ENCODE peak calls at places on chromosomes 11 and 22, in four cellular contexts. Z is kidney, S is sigmoid colon, K is psoas muscle. Y is an unnamed sample.

GRCh38 chr11:8956860-8957259 is 7.4 kb downstream of the TMEM9B start:
- DNase-seq in Z (no peak), S (no peak), K (no peak), Y (no peak)

GRCh38 chr11:18115360-18116127 is 9.7 kb upstream of the SAAL1 start:
- DNase-seq in Z (no peak), S (peak; percentile 66), K (no peak), Y (peak; percentile 51)

GRCh38 chr11:48024635-48025071 is 44.3 kb downstream of the PTPRJ start:
- DNase-seq in Z (no peak), S (no peak), K (peak; percentile 53), Y (peak; percentile 39)

GRCh38 chr11:84056696-84057095 is 770.5 kb upstream of the CCDC90B start:
- DNase-seq in Z (no peak), S (no peak), K (no peak), Y (no peak)

GRCh38 chr11:60867871-60868681 is 734 bp downstream of the ZP1 start:
- DNase-seq in Z (no peak), S (peak; percentile 19), K (peak; percentile 38), Y (no peak)

GRCh38 chr22:27880778-27881394 is 38.2 kb downstream of the PITPNB start:
- DNase-seq in Z (no peak), S (no peak), K (no peak), Y (peak; percentile 85)

GRCh38 chr22:42743501-42743991 is 22.9 kb upstream of the A4GALT start:
- DNase-seq in Z (peak; percentile 92), S (peak; percentile 95), K (peak; percentile 94), Y (peak; percentile 68)

GRCh38 chr22:28244760-28245159 is 325.7 kb upstream of the PITPNB start:
- DNase-seq in Z (no peak), S (no peak), K (no peak), Y (no peak)

GRCh38 chr11:70090989-70091388 is 12.9 kb downstream of the ANO1 start:
- DNase-seq in Z (no peak), S (peak; percentile 82), K (peak; percentile 82), Y (no peak)

GRCh38 chr11:68003846-68004550 is at the start of gene UNC93B1:
- DNase-seq in Z (peak; percentile 97), S (peak; percentile 94), K (peak; percentile 95), Y (peak; percentile 77)

GRCh38 chr11:68002575-68002942 is 1.3 kb downstream of the UNC93B1 start:
- DNase-seq in Z (peak; percentile 63), S (no peak), K (peak; percentile 55), Y (no peak)

GRCh38 chr11:68002943-68003845 is 703 bp downstream of the UNC93B1 start:
- DNase-seq in Z (peak; percentile 89), S (no peak), K (peak; percentile 61), Y (no peak)

GRCh38 chr11:68006606-68007166 is 2.8 kb upstream of the UNC93B1 start:
- DNase-seq in Z (peak; percentile 53), S (no peak), K (peak; percentile 38), Y (no peak)

DNA sequence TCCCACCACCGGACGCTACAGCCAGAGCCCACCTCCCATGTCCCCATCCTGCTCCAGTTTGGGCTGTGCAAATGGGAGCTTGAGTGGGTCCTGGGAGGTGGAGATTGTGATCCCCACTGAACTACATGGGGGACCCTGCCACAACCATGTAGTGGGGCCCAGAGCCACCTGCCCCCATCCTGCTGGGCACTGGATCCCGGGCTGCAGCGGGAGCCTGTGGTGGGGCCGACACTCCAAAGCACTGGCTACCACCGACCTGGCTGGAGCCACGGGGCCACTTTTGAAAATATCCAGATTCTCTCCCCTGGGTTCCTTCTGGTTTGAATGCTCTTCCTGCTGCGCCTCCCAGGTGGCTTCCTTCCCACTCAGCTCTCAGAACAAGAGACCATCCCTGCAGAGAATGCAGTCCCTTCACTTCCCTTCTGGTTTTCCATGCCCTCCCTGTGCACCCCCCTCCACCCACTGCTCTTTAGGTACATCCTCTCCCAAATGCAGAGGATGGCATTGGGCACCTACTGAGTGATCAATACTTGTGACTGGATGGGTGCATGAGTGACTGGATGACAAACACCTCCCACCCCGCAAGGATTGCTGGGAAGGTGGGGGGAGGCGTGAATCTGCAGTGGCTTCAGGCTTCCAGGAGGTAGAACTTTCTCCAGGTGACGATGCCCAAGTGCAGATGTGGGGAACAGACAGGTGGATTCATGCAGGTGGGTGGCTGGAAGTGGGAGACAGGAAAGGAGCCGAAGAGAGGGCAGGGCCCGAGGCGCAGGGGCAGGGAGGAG is 846 bp upstream of the UNC93B1 start:
- DNase-seq in Z (no peak), S (no peak), K (no peak), Y (no peak)
- H3K4me3 ChIP-seq in Z (peak overlapping the region; percentile 47), S (no peak overlapping the region), K (peak overlapping the region; percentile 68), Y (peak overlapping the region; percentile 48)

GRCh38 chr11:115984228-115984627 is 480.0 kb upstream of the CADM1 start:
- DNase-seq in Z (no peak), S (no peak), K (no peak), Y (no peak)

GRCh38 chr11:115980336-115980735 is 476.1 kb upstream of the CADM1 start:
- DNase-seq in Z (no peak), S (peak; percentile 74), K (no peak), Y (no peak)

GRCh38 chr11:115981814-115982471 is 477.7 kb upstream of the CADM1 start:
- DNase-seq in Z (no peak), S (no peak), K (no peak), Y (no peak)

GRCh38 chr11:115980747-115981475 is 476.7 kb upstream of the CADM1 start:
- DNase-seq in Z (no peak), S (no peak), K (no peak), Y (no peak)

DNA sequence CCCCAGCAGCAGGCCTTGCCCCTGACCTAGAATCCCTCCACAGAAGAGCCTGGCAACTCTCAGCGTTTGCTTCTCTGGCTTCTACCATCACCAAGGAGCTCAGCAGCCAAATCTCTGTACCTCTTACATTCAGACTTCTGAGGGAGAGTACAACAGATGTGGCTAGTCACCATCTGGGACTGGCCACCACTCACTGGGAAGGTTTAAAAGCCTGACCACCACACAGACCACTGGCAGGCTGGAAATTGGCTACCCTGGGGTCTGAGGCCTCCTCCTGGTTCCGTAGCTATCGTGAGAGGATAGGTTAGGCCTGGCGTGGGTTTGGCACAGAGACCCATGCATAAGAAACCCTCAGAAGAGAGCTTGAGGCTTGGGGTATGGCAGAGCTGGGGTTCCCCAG is 478.5 kb upstream of the CADM1 start:
- DNase-seq in Z (no peak), S (no peak), K (peak; percentile 22), Y (no peak)
- H3K4me3 ChIP-seq in Z (no peak overlapping the region), S (no peak overlapping the region), K (no peak overlapping the region), Y (no peak overlapping the region)

GRCh38 chr11:68750988-68751325 is 363 bp downstream of the TESMIN start:
- DNase-seq in Z (peak; percentile 75), S (no peak), K (no peak), Y (no peak)

GRCh38 chr11:68749501-68750196 is 1.7 kb downstream of the TESMIN start:
- DNase-seq in Z (no peak), S (no peak), K (no peak), Y (peak; percentile 32)

GRCh38 chr11:68750197-68750987 is 928 bp downstream of the TESMIN start:
- DNase-seq in Z (peak; percentile 86), S (no peak), K (peak; percentile 57), Y (no peak)

GRCh38 chr11:68748061-68748460 is 3.3 kb downstream of the TESMIN start:
- DNase-seq in Z (no peak), S (no peak), K (no peak), Y (no peak)

DNA sequence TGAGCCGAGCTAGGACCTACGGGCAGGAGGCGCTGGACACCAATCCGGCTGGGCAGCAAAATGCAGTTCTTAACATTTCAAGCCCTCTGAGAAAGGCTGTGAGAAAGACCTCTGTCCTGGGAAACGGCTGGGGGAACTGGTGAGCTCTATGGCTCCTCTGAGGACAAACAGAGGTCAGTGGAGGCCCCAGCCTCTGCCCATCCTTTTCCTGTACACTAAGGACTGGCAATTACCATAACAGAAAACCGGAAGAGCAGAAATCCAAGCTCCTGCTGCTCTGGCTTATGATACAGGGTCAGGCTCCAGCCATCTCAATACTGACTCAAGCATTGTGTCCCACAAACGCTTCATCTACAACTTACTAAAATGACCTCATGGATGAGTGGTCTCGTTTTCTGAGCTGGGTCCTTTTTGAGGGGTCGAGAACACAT is 2.2 kb downstream of the TESMIN start:
- DNase-seq in Z (no peak), S (no peak), K (no peak), Y (peak; percentile 27)
- H3K4me3 ChIP-seq in Z (no peak overlapping the region), S (no peak overlapping the region), K (no peak overlapping the region), Y (no peak overlapping the region)

GRCh38 chr22:49015993-49016908 is 811.4 kb downstream of the BRD1 start:
- DNase-seq in Z (peak; percentile 67), S (peak; percentile 51), K (peak; percentile 40), Y (no peak)
- H3K4me3 ChIP-seq in Z (no peak overlapping the region), S (no peak overlapping the region), K (no peak overlapping the region), Y (no peak overlapping the region)

Y was measured in astrocyte of the spinal cord.